ENCODE peak calls at places on chromosomes 7 and 10, in four cellular contexts. S is stimulated activated CD8-positive, alpha-beta memory T cell treated with anti-CD3 and anti-CD28 coated beads, Interleukin-4, amount 100 ng/mL, for 24 hours; W is C1 segment of cervical spinal cord; N is ovary. T is an unnamed sample.
A peak's percentile ranks its signal among the peaks of the same experiment; 100 is the strongest.

GRCh38 chr10:5814110-5815107 is 1.2 kb upstream of the GDI2 start:
- DNase-seq in N (no peak), S (no peak), W (no peak), T (no peak)

GRCh38 chr7:144526912-144527610 is 123.6 kb upstream of the NOBOX start:
- DNase-seq in W (no peak), S (no peak), N (no peak), T (no peak)

GRCh38 chr7:139231513-139232376 is 708 bp downstream of the UBN2 start:
- DNase-seq in S (peak; percentile 5), N (peak; percentile 55), W (peak; percentile 0), T (no peak)

GRCh38 chr7:13988011-13988410 is 1.5 kb downstream of the ETV1 start:
- DNase-seq in W (no peak), S (no peak), N (no peak), T (no peak)

GRCh38 chr10:132094581-132095234 is 29.0 kb downstream of the JAKMIP3 start:
- DNase-seq in N (no peak), S (no peak), W (no peak), T (peak; percentile 74)

GRCh38 chr10:7855205-7855604 is 36.9 kb downstream of the TAF3 start:
- DNase-seq in W (no peak), N (no peak), S (no peak), T (no peak)

GRCh38 chr10:54065106-54065505 is 735.9 kb downstream of the PCDH15 start:
- DNase-seq in W (no peak), N (no peak), S (no peak), T (no peak)

GRCh38 chr10:81920213-81920829 is 45.3 kb downstream of the NRG3 start:
- DNase-seq in S (no peak), W (no peak), N (no peak), T (no peak)

GRCh38 chr10:12484945-12485805 is 135.8 kb downstream of the CAMK1D start:
- DNase-seq in W (no peak), S (no peak), N (no peak), T (no peak)

GRCh38 chr10:108208038-108208437 is 1043.5 kb upstream of the SORCS1 start:
- DNase-seq in S (no peak), N (no peak), W (no peak), T (no peak)

GRCh38 chr7:77383333-77383740 is 32.8 kb downstream of the GSAP start:
- DNase-seq in N (no peak), W (no peak), S (no peak), T (no peak)

GRCh38 chr7:1943326-1943725 is 273.2 kb downstream of the ELFN1 start:
- DNase-seq in N (no peak), W (no peak), S (no peak), T (no peak)

GRCh38 chr7:30799206-30799975 is 28.2 kb downstream of the MINDY4 start:
- DNase-seq in W (no peak), S (no peak), N (no peak), T (no peak)

GRCh38 chr10:89003344-89003743 is 12.7 kb downstream of the FAS start:
- DNase-seq in N (no peak), W (no peak), S (no peak), T (no peak)

GRCh38 chr10:88417337-88417736 is 165.8 kb downstream of the RNLS start:
- DNase-seq in S (no peak), W (no peak), N (no peak), T (no peak)

GRCh38 chr10:32180354-32181280 is 124.4 kb upstream of the KIF5B start:
- DNase-seq in S (no peak), W (no peak), N (no peak), T (no peak)

GRCh38 chr10:130300608-130301025 is 164.4 kb downstream of the GLRX3 start:
- DNase-seq in W (no peak), N (peak; percentile 75), S (peak; percentile 23), T (peak; percentile 52)

GRCh38 chr7:73428697-73429005 is 4.9 kb upstream of the FZD9 start:
- DNase-seq in S (no peak), N (no peak), W (no peak), T (no peak)

GRCh38 chr10:67575530-67575929 is 120.5 kb downstream of the CTNNA3 start:
- DNase-seq in S (no peak), W (no peak), N (no peak), T (no peak)

GRCh38 chr10:112763916-112764520 is 186.0 kb upstream of the TCF7L2 start:
- DNase-seq in N (no peak), S (no peak), W (no peak), T (no peak)

GRCh38 chr10:5620223-5620721 is 46.1 kb downstream of the ASB13 start:
- DNase-seq in W (no peak), N (peak; percentile 79), S (no peak), T (no peak)

GRCh38 chr7:3280445-3280844 is 20.6 kb upstream of the SDK1 start:
- DNase-seq in S (no peak), N (no peak), W (no peak), T (no peak)

GRCh38 chr7:100687740-100688592 is 6.1 kb downstream of the GIGYF1 start:
- DNase-seq in W (no peak), N (no peak), S (no peak), T (no peak)

GRCh38 chr10:89392974-89393373 is 551 bp downstream of the IFIT1 start:
- DNase-seq in N (no peak), S (no peak), W (no peak), T (no peak)

GRCh38 chr10:87700031-87700796 is 40.5 kb downstream of the PAPSS2 start:
- DNase-seq in W (no peak), N (no peak), S (no peak), T (no peak)

GRCh38 chr10:116274141-116274861 is 1.3 kb upstream of the GFRA1 start:
- DNase-seq in W (no peak), S (no peak), N (peak; percentile 40), T (no peak)

GRCh38 chr10:32795598-32796183 is 162.3 kb downstream of the ITGB1 start:
- DNase-seq in S (no peak), W (no peak), N (no peak), T (no peak)

GRCh38 chr7:4683043-4683883 is 1.2 kb downstream of the FOXK1 start:
- DNase-seq in S (peak; percentile 4), W (no peak), N (peak; percentile 67), T (no peak)

GRCh38 chr7:14071045-14071444 is 81.6 kb upstream of the ETV1 start:
- DNase-seq in W (no peak), N (no peak), S (no peak), T (no peak)